ENCODE peak calls at places on chromosome 19, in seven cellular contexts. G is skeletal muscle cell; O is A549; V is CD8-positive, alpha-beta T cell; X is fibroblast of the aortic adventitia; I is fibroblast of lung; Q is GM12865. L is an unnamed sample.

GRCh38 chr19:48351341-48351752 is 12.4 kb downstream of the TMEM143 start:
- DNase-seq in G (no peak), O (peak; percentile 82), V (peak; percentile 74), X (peak; percentile 49), I (peak; percentile 49), Q (peak; percentile 80), L (no peak)

GRCh38 chr19:34402074-34402600 is 2.1 kb upstream of the PDCD2L start:
- DNase-seq in G (no peak), O (peak; percentile 39), V (no peak), X (no peak), I (no peak), Q (no peak), L (no peak)

GRCh38 chr19:45768644-45769053 is 403 bp downstream of the SIX5 start:
- DNase-seq in G (no peak), O (peak; percentile 79), V (peak; percentile 43), X (no peak), I (peak; percentile 55), Q (peak; percentile 75), L (no peak)

GRCh38 chr19:42540071-42540553 is 11.8 kb upstream of the CEACAM1 start:
- DNase-seq in G (no peak), O (no peak), V (no peak), X (peak; percentile 22), I (peak; percentile 12), Q (no peak), L (no peak)

GRCh38 chr19:12784871-12785430 is 6.3 kb upstream of the JUNB start:
- DNase-seq in G (no peak), O (peak; percentile 37), V (peak; percentile 65), X (peak; percentile 37), I (no peak), Q (peak; percentile 63), L (no peak)

GRCh38 chr19:31294189-31294588 is 55.0 kb downstream of the TSHZ3 start:
- DNase-seq in G (no peak), O (no peak), V (no peak), X (no peak), I (no peak), Q (no peak), L (no peak)

GRCh38 chr19:54436031-54436523 is 12.9 kb upstream of the LENG8 start:
- DNase-seq in G (no peak), O (no peak), V (no peak), X (no peak), I (no peak), Q (no peak), L (no peak)

GRCh38 chr19:18280247-18281081 is 958 bp downstream of the JUND start:
- DNase-seq in G (no peak), O (peak; percentile 76), V (peak; percentile 84), X (peak; percentile 65), I (peak; percentile 82), Q (peak; percentile 93), L (no peak)

GRCh38 chr19:33110201-33110910 is 21.6 kb upstream of the WDR88 start:
- DNase-seq in G (no peak), O (peak; percentile 39), V (no peak), X (peak; percentile 91), I (peak; percentile 71), Q (no peak), L (peak; percentile 70)

GRCh38 chr19:30604657-30605056 is 232.5 kb downstream of the ZNF536 start:
- DNase-seq in G (no peak), O (no peak), V (no peak), X (no peak), I (no peak), Q (no peak), L (no peak)

GRCh38 chr19:43625918-43626579 is 6.6 kb upstream of the ZNF428 start:
- DNase-seq in G (no peak), O (peak; percentile 71), V (no peak), X (no peak), I (peak; percentile 19), Q (peak; percentile 23), L (no peak)

GRCh38 chr19:7926727-7927604 is 1.0 kb upstream of the CTXN1 start:
- DNase-seq in G (no peak), O (no peak), V (no peak), X (no peak), I (no peak), Q (no peak), L (no peak)

GRCh38 chr19:46355991-46356669 is 9.2 kb downstream of the PPP5C start:
- DNase-seq in G (no peak), O (no peak), V (no peak), X (no peak), I (no peak), Q (no peak), L (no peak)

GRCh38 chr19:35856546-35857149 is at the start of gene KIRREL2:
- DNase-seq in G (no peak), O (no peak), V (no peak), X (no peak), I (no peak), Q (no peak), L (no peak)

GRCh38 chr19:7516281-7516862 is 469 bp downstream of the ZNF358 start:
- DNase-seq in G (no peak), O (no peak), V (no peak), X (no peak), I (no peak), Q (no peak), L (no peak)

GRCh38 chr19:6264803-6265202 is 15.0 kb downstream of the MLLT1 start:
- DNase-seq in G (no peak), O (no peak), V (no peak), X (no peak), I (no peak), Q (no peak), L (no peak)

GRCh38 chr19:39765091-39766076 is 13.3 kb upstream of the LEUTX start:
- DNase-seq in G (peak; percentile 1), O (peak; percentile 82), V (peak; percentile 25), X (peak; percentile 61), I (peak; percentile 53), Q (peak; percentile 49), L (no peak)

GRCh38 chr19:27974082-27974513 is 1238.9 kb downstream of the UQCRFS1 start:
- DNase-seq in G (no peak), O (peak; percentile 44), V (no peak), X (peak; percentile 50), I (no peak), Q (peak; percentile 66), L (no peak)

GRCh38 chr19:48319647-48320537 is 5.5 kb upstream of the EMP3 start:
- DNase-seq in G (peak; percentile 33), O (peak; percentile 88), V (peak; percentile 77), X (peak; percentile 86), I (peak; percentile 80), Q (peak; percentile 76), L (no peak)

GRCh38 chr19:4922530-4923378 is 13.5 kb downstream of the UHRF1 start:
- DNase-seq in G (no peak), O (no peak), V (no peak), X (no peak), I (no peak), Q (no peak), L (no peak)

GRCh38 chr19:7734220-7735203 is 2.6 kb upstream of the CLEC4G start:
- DNase-seq in G (no peak), O (no peak), V (no peak), X (peak; percentile 21), I (peak; percentile 17), Q (no peak), L (no peak)

DNA sequence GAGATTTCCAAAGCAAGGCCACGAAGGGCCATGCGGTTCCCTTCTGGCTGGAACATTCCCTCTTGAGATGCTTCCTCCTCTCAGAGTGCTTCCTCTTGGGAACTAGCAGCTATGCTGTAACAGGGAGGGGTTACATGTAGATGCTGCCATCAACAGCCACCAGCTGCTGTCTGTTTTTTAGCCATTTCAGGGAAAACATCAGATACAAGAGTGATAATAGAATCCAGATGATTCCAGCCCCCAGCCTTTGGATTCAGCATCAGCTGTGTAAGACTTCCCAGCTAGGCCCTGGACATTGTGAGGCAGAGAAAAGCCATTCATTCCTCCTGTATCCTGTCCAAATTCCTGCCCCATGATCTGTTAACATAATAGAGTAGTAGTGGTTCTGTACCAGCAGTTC is 8.2 kb upstream of the ZNF177 start:
- DNase-seq in G (no peak), O (no peak), V (no peak), X (no peak), I (no peak), Q (no peak), L (no peak)
- H3K4me3 ChIP-seq in G (no peak overlapping the region), O (no peak overlapping the region), V (no peak overlapping the region), X (no peak overlapping the region), I (no peak overlapping the region), Q (no peak overlapping the region), L (no peak overlapping the region)

GRCh38 chr19:14110650-14111049 is 6.9 kb downstream of the PRKACA start:
- DNase-seq in G (no peak), O (no peak), V (no peak), X (no peak), I (no peak), Q (no peak), L (no peak)
- H3K4me3 ChIP-seq in G (no peak overlapping the region), O (no peak overlapping the region), V (no peak overlapping the region), X (no peak overlapping the region), I (no peak overlapping the region), Q (no peak overlapping the region), L (no peak overlapping the region)

GRCh38 chr19:1856698-1857603 is 6.4 kb downstream of the KLF16 start:
- DNase-seq in G (no peak), O (peak; percentile 87), V (peak; percentile 56), X (peak; percentile 66), I (peak; percentile 75), Q (peak; percentile 84), L (no peak)
- H3K4me3 ChIP-seq in G (peak overlapping the region; percentile 43), O (peak overlapping the region; percentile 35), V (peak overlapping the region; percentile 85), X (peak overlapping the region; percentile 60), I (peak overlapping the region; percentile 44), Q (peak overlapping the region; percentile 95), L (peak overlapping the region; percentile 39)

GRCh38 chr19:17037966-17038500 is 11.4 kb upstream of the CPAMD8 start:
- DNase-seq in G (no peak), O (no peak), V (no peak), X (no peak), I (no peak), Q (no peak), L (no peak)
- H3K4me3 ChIP-seq in G (no peak overlapping the region), O (no peak overlapping the region), V (no peak overlapping the region), X (no peak overlapping the region), I (no peak overlapping the region), Q (no peak overlapping the region), L (no peak overlapping the region)

L was measured in kidney epithelial cell.